ENCODE peak calls at places on chromosomes 6 and 20, in seven cellular contexts. S is breast epithelium, H is DND-41, M is prostate gland, I is A549, N is adipocyte, P is tibial nerve. D is an unnamed sample. For H3K4me1, the result is how much of the 10 kb centered on the place peaks cover.

GRCh38 chr6:154429711-154430110 is 73.1 kb upstream of the IPCEF1 start:
- DNase-seq in S (no peak), H (no peak), M (no peak), I (no peak), N (no peak), P (no peak), D (no peak)

GRCh38 chr6:28807682-28808280 is 116.0 kb downstream of the TRIM27 start:
- DNase-seq in S (no peak), H (peak), M (no peak), I (peak), N (peak), P (no peak), D (no peak)

GRCh38 chr6:72084992-72085569 is 198.7 kb downstream of the RIMS1 start:
- DNase-seq in S (no peak), H (no peak), M (no peak), I (no peak), N (peak), P (no peak), D (no peak)

GRCh38 chr6:167746377-167747151 is 80.1 kb upstream of the AFDN start:
- DNase-seq in S (no peak), H (no peak), M (no peak), I (no peak), N (no peak), P (no peak), D (no peak)

GRCh38 chr20:50601511-50602431 is 89.6 kb downstream of the RIPOR3 start:
- DNase-seq in S (no peak), H (peak), M (no peak), I (no peak), N (no peak), P (no peak), D (no peak)

GRCh38 chr6:37940074-37940847 is 120.7 kb downstream of the ZFAND3 start:
- DNase-seq in S (no peak), H (no peak), M (peak), I (no peak), N (peak), P (no peak), D (no peak)

GRCh38 chr6:26157150-26157837 is 70.1 kb downstream of the HFE start:
- DNase-seq in S (peak), H (peak), M (no peak), I (no peak), N (peak), P (peak), D (no peak)

GRCh38 chr6:163413345-163414116 is 987 bp upstream of the QKI start:
- DNase-seq in S (peak), H (peak), M (peak), I (peak), N (peak), P (peak), D (peak)

GRCh38 chr6:168147205-168147738 is 68.3 kb upstream of the FRMD1 start:
- DNase-seq in S (no peak), H (no peak), M (no peak), I (no peak), N (no peak), P (no peak), D (no peak)

GRCh38 chr6:103677290-103677689 is 1182.4 kb downstream of the HACE1 start:
- DNase-seq in S (no peak), H (no peak), M (no peak), I (no peak), N (no peak), P (no peak), D (no peak)

GRCh38 chr6:4707011-4707410 is 69.2 kb upstream of the CDYL start:
- DNase-seq in S (no peak), H (no peak), M (no peak), I (no peak), N (peak), P (no peak), D (no peak)

GRCh38 chr6:169221264-169221663 is 32.4 kb downstream of the THBS2 start:
- DNase-seq in S (no peak), H (no peak), M (no peak), I (no peak), N (no peak), P (no peak), D (no peak)

GRCh38 chr6:10248378-10248843 is 166.5 kb downstream of the TFAP2A start:
- DNase-seq in S (no peak), H (no peak), M (no peak), I (no peak), N (peak), P (no peak), D (no peak)

GRCh38 chr6:42210551-42210950 is 7.1 kb downstream of the MRPS10 start:
- DNase-seq in S (no peak), H (no peak), M (no peak), I (no peak), N (no peak), P (no peak), D (no peak)

GRCh38 chr6:3882865-3883264 is 33.7 kb downstream of the FAM50B start:
- DNase-seq in S (no peak), H (no peak), M (no peak), I (no peak), N (peak), P (no peak), D (no peak)

GRCh38 chr6:25027221-25027916 is 91.6 kb upstream of the RIPOR2 start:
- DNase-seq in S (no peak), H (peak), M (no peak), I (no peak), N (no peak), P (no peak), D (no peak)

GRCh38 chr20:38024496-38024895 is 8.8 kb downstream of the TTI1 start:
- DNase-seq in S (no peak), H (no peak), M (no peak), I (no peak), N (no peak), P (no peak), D (no peak)

GRCh38 chr6:81978230-81978629 is 225.7 kb upstream of the TENT5A start:
- DNase-seq in S (no peak), H (no peak), M (no peak), I (no peak), N (no peak), P (no peak), D (no peak)

GRCh38 chr6:137218917-137219663 is at the start of gene IFNGR1:
- DNase-seq in S (peak), H (peak), M (peak), I (peak), N (peak), P (peak), D (peak)

GRCh38 chr6:123533862-123534261 is 102.9 kb downstream of the TRDN start:
- DNase-seq in S (no peak), H (no peak), M (no peak), I (no peak), N (no peak), P (no peak), D (no peak)

GRCh38 chr6:170461111-170461510 is 92.0 kb downstream of the PSMB1 start:
- DNase-seq in S (no peak), H (no peak), M (no peak), I (no peak), N (no peak), P (no peak), D (no peak)

GRCh38 chr6:157773248-157773773 is 49.7 kb upstream of the SNX9 start:
- DNase-seq in S (no peak), H (no peak), M (no peak), I (no peak), N (no peak), P (no peak), D (no peak)

GRCh38 chr6:25404693-25405169 is 125.6 kb downstream of the CARMIL1 start:
- DNase-seq in S (no peak), H (peak), M (no peak), I (no peak), N (no peak), P (no peak), D (no peak)

GRCh38 chr6:81682238-81682795 is 70.2 kb downstream of the TENT5A start:
- DNase-seq in S (no peak), H (no peak), M (no peak), I (no peak), N (no peak), P (no peak), D (no peak)

GRCh38 chr6:42787018-42787611 is 5.3 kb downstream of the BICRAL start:
- DNase-seq in S (no peak), H (no peak), M (no peak), I (no peak), N (no peak), P (no peak), D (no peak)

GRCh38 chr6:31272431-31272830 is 539 bp upstream of the HLA-C start:
- DNase-seq in S (no peak), H (no peak), M (no peak), I (no peak), N (peak), P (no peak), D (no peak)

GRCh38 chr6:36098253-36098919 is 31.9 kb upstream of the MAPK13 start:
- DNase-seq in S (no peak), H (no peak), M (no peak), I (no peak), N (no peak), P (no peak), D (no peak)

GRCh38 chr6:24858154-24858801 is 59.6 kb upstream of the ARMH2 start:
- DNase-seq in S (no peak), H (no peak), M (no peak), I (no peak), N (peak), P (no peak), D (no peak)

GRCh38 chr6:16698163-16698533 is 63.1 kb downstream of the ATXN1 start:
- DNase-seq in S (no peak), H (no peak), M (no peak), I (no peak), N (no peak), P (no peak), D (no peak)

GRCh38 chr20:53677447-53678314 is 84.0 kb upstream of the ZNF217 start:
- DNase-seq in S (no peak), H (peak), M (no peak), I (peak), N (peak), P (no peak), D (no peak)

GRCh38 chr6:166765234-166765541 is 138.1 kb upstream of the RPS6KA2 start:
- DNase-seq in S (no peak), H (no peak), M (no peak), I (no peak), N (no peak), P (no peak), D (no peak)

GRCh38 chr6:42339991-42340401 is 111.7 kb downstream of the TRERF1 start:
- DNase-seq in S (no peak), H (no peak), M (no peak), I (no peak), N (no peak), P (no peak), D (no peak)

GRCh38 chr6:163589401-163589800 is 174.9 kb downstream of the QKI start:
- DNase-seq in S (no peak), H (no peak), M (no peak), I (no peak), N (no peak), P (no peak), D (no peak)

GRCh38 chr6:18308070-18308735 is 43.9 kb upstream of the DEK start:
- DNase-seq in S (no peak), H (no peak), M (no peak), I (no peak), N (peak), P (no peak), D (no peak)

GRCh38 chr6:73369563-73369962 is at the start of gene OOEP:
- DNase-seq in S (no peak), H (no peak), M (no peak), I (no peak), N (no peak), P (no peak), D (no peak)

GRCh38 chr20:4326194-4327065 is 311.1 kb upstream of the RNF24 start:
- DNase-seq in S (no peak), H (no peak), M (no peak), I (peak), N (no peak), P (no peak), D (no peak)

GRCh38 chr6:42727084-42727601 is 4.7 kb upstream of the PRPH2 start:
- DNase-seq in S (no peak), H (no peak), M (no peak), I (no peak), N (no peak), P (no peak), D (no peak)

GRCh38 chr20:25044261-25044560 is 13.7 kb downstream of the ACSS1 start:
- DNase-seq in S (no peak), H (no peak), M (no peak), I (no peak), N (no peak), P (no peak), D (no peak)
- H3K4me1 ChIP-seq in S (under half), H (under half), M (under half), I (under half), N (under half), P (half or more), D (half or more)

GRCh38 chr20:32365560-32365959 is 7.4 kb downstream of the ASXL1 start:
- DNase-seq in S (no peak), H (no peak), M (no peak), I (no peak), N (no peak), P (no peak), D (no peak)

GRCh38 chr20:32368930-32369329 is 10.8 kb downstream of the ASXL1 start:
- DNase-seq in S (no peak), H (no peak), M (no peak), I (no peak), N (peak), P (no peak), D (no peak)

GRCh38 chr20:32366380-32366779 is 8.2 kb downstream of the ASXL1 start:
- DNase-seq in S (no peak), H (no peak), M (no peak), I (no peak), N (no peak), P (no peak), D (no peak)

GRCh38 chr20:32368323-32368722 is 10.2 kb downstream of the ASXL1 start:
- DNase-seq in S (no peak), H (no peak), M (no peak), I (no peak), N (no peak), P (no peak), D (no peak)

GRCh38 chr20:32370897-32371296 is 12.8 kb downstream of the ASXL1 start:
- DNase-seq in S (no peak), H (no peak), M (no peak), I (no peak), N (no peak), P (no peak), D (no peak)
- H3K4me3 ChIP-seq in S (no peak), H (no peak), M (no peak), I (no peak), N (no peak), P (no peak), D (no peak)

GRCh38 chr6:100344761-100345160 is 120.0 kb downstream of the SIM1 start:
- DNase-seq in S (no peak), H (no peak), M (no peak), I (no peak), N (no peak), P (no peak), D (no peak)

GRCh38 chr6:100342830-100343229 is 121.9 kb downstream of the SIM1 start:
- DNase-seq in S (no peak), H (no peak), M (no peak), I (no peak), N (peak), P (no peak), D (no peak)

GRCh38 chr6:100346203-100346602 is 118.5 kb downstream of the SIM1 start:
- DNase-seq in S (no peak), H (no peak), M (no peak), I (peak), N (peak), P (no peak), D (no peak)

GRCh38 chr6:100343678-100344077 is 121.0 kb downstream of the SIM1 start:
- DNase-seq in S (no peak), H (no peak), M (no peak), I (no peak), N (no peak), P (no peak), D (no peak)

GRCh38 chr6:100344321-100344720 is 120.4 kb downstream of the SIM1 start:
- DNase-seq in S (no peak), H (no peak), M (no peak), I (no peak), N (no peak), P (no peak), D (no peak)
- H3K4me1 ChIP-seq in S (under half), H (half or more), M (under half), I (under half), N (under half), P (under half), D (under half)

GRCh38 chr20:10502098-10502526 is 67.0 kb downstream of the SLX4IP start:
- DNase-seq in S (no peak), H (peak), M (no peak), I (no peak), N (no peak), P (no peak), D (no peak)
- H3K4me3 ChIP-seq in S (peak), H (no peak), M (no peak), I (no peak), N (peak), P (no peak), D (no peak)

DNA sequence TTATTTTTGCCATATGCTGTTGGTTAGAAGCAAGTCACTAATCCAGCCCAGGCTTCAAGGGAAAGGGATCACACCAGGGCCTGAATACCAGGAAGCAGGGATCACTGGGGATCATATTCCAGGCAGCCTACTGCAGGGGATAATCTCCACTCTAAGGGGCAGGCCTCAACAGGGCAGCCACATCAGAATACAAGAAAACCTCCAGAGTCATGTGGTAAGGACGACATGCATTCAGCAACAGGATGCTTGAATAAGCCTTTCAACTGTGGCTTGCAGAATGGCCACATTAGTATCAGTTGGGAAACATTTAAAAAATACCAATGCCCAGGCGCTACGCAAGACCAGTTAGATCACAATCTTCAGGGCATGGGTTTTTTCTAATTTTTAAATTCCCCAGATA is 109.1 kb downstream of the LY86 start:
- DNase-seq in S (no peak), H (peak), M (no peak), I (no peak), N (no peak), P (no peak), D (no peak)
- H3K4me1 ChIP-seq in S (under half), H (half or more), M (under half), I (under half), N (half or more), P (under half), D (under half)

DNA sequence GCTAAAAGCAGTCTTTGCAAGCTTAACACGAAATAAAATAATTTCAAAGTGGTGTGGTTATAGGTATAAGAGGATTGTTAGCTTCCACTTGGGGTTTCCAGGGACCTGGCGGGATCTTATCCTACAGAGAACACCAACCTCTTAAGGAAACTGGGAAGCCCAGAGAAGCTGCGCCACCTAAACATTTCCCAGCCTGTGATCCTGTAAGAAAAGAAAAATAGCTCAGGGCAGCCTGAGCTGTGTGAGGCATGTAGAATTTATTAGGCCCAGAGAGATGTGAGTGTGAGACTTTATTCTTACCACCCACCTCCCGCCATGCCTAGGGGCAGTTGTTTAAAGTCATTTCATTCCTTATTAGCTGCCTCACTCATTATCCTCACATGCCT is 54.1 kb downstream of the CCN2 start:
- DNase-seq in S (no peak), H (no peak), M (no peak), I (no peak), N (no peak), P (no peak), D (no peak)
- H3K4me3 ChIP-seq in S (no peak), H (no peak), M (no peak), I (no peak), N (no peak), P (no peak), D (no peak)

DNA sequence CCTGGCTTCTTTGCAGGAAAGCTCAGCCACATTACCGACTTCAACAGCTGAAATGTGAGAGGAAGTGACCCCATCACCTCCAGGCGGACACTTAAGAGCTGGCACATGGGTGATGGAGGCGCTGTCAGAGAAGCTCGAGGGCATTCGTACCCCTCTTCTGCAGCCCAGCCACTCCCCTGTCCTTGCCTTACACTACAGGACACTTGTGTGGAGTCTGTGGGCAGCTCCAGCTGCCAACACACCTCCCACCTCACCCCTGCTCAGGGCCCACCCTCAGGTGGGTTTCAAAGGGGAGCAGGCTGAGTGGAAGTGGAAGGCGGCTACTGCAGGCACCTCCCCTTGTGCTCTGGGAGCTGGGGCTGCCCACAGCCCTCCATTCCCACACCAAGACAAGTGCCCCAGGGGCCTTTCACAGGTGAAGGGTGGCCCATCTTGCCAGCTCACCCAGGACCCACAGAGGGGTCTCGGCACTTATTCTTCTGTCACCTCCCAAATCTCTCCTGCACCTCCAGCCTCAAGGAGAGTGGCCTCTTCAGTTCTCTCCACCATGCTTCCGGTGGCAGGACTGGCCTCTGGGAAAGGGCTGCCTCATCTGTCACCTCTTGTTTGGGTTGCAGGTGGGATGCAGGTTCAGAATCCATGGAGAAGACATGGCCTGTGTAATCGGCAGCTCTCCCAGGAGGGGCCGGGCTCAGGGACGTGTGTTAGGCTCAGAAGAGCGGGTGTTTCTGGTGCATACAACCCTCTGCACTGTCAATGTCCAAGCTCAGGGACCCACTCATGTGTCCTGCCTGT is 49.8 kb downstream of the IRF4 start:
- DNase-seq in S (no peak), H (no peak), M (no peak), I (no peak), N (no peak), P (no peak), D (no peak)
- H3K4me1 ChIP-seq in S (under half), H (under half), M (under half), I (under half), N (under half), P (under half), D (under half)

D was measured in thoracic aorta.